ENCODE peak calls at places on chromosomes 4 and X, in four cellular contexts. One of them, this sample, is unnamed.

GRCh38 chr4:13704020-13704419 is 76.5 kb upstream of the BOD1L1 start:
- DNase-seq in lung: no peak
- DNase-seq in GM12865: no peak
- DNase-seq in A549: no peak
- DNase-seq in this sample: no peak

GRCh38 chr4:101967697-101968346 is 177.3 kb downstream of the BANK1 start:
- DNase-seq in lung: no peak
- DNase-seq in GM12865: no peak
- DNase-seq in A549: peak
- DNase-seq in this sample: no peak

GRCh38 chrX:103540145-103540544 is 20.9 kb upstream of the RAB40A start:
- DNase-seq in lung: no peak
- DNase-seq in GM12865: no peak
- DNase-seq in A549: no peak
- DNase-seq in this sample: no peak

GRCh38 chr4:2842667-2843022 is 999 bp upstream of the ADD1 start:
- DNase-seq in lung: no peak
- DNase-seq in GM12865: no peak
- DNase-seq in A549: no peak
- DNase-seq in this sample: no peak

GRCh38 chrX:133670394-133670793 is 255.1 kb upstream of the GPC4 start:
- DNase-seq in lung: no peak
- DNase-seq in GM12865: peak
- DNase-seq in A549: peak
- DNase-seq in this sample: no peak

GRCh38 chrX:138886769-138887168 is 175.3 kb upstream of the FGF13 start:
- DNase-seq in lung: no peak
- DNase-seq in GM12865: no peak
- DNase-seq in A549: no peak
- DNase-seq in this sample: no peak

GRCh38 chr4:180057891-180058643 is 2185.1 kb upstream of the TENM3 start:
- DNase-seq in lung: no peak
- DNase-seq in GM12865: peak
- DNase-seq in A549: peak
- DNase-seq in this sample: peak

GRCh38 chr4:41067369-41067768 is 147.0 kb downstream of the APBB2 start:
- DNase-seq in lung: no peak
- DNase-seq in GM12865: no peak
- DNase-seq in A549: no peak
- DNase-seq in this sample: no peak

GRCh38 chr4:10856271-10856670 is 171.7 kb upstream of the CLNK start:
- DNase-seq in lung: no peak
- DNase-seq in GM12865: no peak
- DNase-seq in A549: no peak
- DNase-seq in this sample: no peak

GRCh38 chrX:129798456-129798855 is 18.7 kb downstream of the SASH3 start:
- DNase-seq in lung: no peak
- DNase-seq in GM12865: no peak
- DNase-seq in A549: no peak
- DNase-seq in this sample: no peak

GRCh38 chr4:53346920-53347852 is 18.7 kb downstream of the SCFD2 start:
- DNase-seq in lung: no peak
- DNase-seq in GM12865: no peak
- DNase-seq in A549: no peak
- DNase-seq in this sample: no peak

GRCh38 chr4:76108467-76109181 is 34.1 kb downstream of the ART3 start:
- DNase-seq in lung: no peak
- DNase-seq in GM12865: peak
- DNase-seq in A549: peak
- DNase-seq in this sample: no peak

GRCh38 chrX:44765556-44765955 is 78.3 kb upstream of the DUSP21 start:
- DNase-seq in lung: no peak
- DNase-seq in GM12865: no peak
- DNase-seq in A549: no peak
- DNase-seq in this sample: no peak

GRCh38 chr4:53885668-53886067 is 178.7 kb downstream of the CHIC2 start:
- DNase-seq in lung: no peak
- DNase-seq in GM12865: no peak
- DNase-seq in A549: no peak
- DNase-seq in this sample: no peak

GRCh38 chr4:49032440-49033161 is 46.5 kb downstream of the CWH43 start:
- DNase-seq in lung: no peak
- DNase-seq in GM12865: peak
- DNase-seq in A549: peak
- DNase-seq in this sample: no peak

GRCh38 chrX:15511563-15511962 is 11.0 kb downstream of the BMX start:
- DNase-seq in lung: no peak
- DNase-seq in GM12865: no peak
- DNase-seq in A549: no peak
- DNase-seq in this sample: no peak

GRCh38 chr4:105305019-105305836 is 158.6 kb downstream of the TET2 start:
- DNase-seq in lung: no peak
- DNase-seq in GM12865: peak
- DNase-seq in A549: no peak
- DNase-seq in this sample: no peak

GRCh38 chr4:10346023-10346422 is 111.2 kb downstream of the ZNF518B start:
- DNase-seq in lung: no peak
- DNase-seq in GM12865: no peak
- DNase-seq in A549: no peak
- DNase-seq in this sample: no peak

GRCh38 chr4:124044867-124045266 is 648.3 kb downstream of the SPRY1 start:
- DNase-seq in lung: no peak
- DNase-seq in GM12865: no peak
- DNase-seq in A549: no peak
- DNase-seq in this sample: no peak

DNA sequence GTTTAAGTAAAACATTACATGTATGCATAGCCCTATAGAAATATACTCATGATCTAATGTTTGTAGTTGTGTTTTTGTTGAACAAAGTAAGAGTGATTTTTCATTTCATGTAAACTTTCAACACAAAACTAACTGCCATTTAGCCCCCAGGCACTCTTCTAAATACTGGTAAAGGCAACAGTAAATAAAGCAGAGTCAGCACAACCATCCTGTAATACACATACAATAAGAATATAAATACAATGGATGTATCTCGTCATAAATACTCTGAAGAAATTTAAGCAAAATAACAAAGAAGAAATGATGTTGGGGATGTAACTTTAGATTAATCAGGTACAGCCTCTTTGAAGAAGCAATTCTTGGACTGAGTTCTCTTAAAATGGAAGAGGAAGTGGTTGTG is 821.2 kb downstream of the ARAP2 start:
- DNase-seq in lung: no peak
- DNase-seq in GM12865: no peak
- DNase-seq in A549: no peak
- DNase-seq in this sample: no peak
- TF ChIP-seq CTCF in lung: no peak
- TF ChIP-seq CTCF in GM12865: no peak
- TF ChIP-seq CTCF in A549: no peak
- TF ChIP-seq CTCF in this sample: no peak

DNA sequence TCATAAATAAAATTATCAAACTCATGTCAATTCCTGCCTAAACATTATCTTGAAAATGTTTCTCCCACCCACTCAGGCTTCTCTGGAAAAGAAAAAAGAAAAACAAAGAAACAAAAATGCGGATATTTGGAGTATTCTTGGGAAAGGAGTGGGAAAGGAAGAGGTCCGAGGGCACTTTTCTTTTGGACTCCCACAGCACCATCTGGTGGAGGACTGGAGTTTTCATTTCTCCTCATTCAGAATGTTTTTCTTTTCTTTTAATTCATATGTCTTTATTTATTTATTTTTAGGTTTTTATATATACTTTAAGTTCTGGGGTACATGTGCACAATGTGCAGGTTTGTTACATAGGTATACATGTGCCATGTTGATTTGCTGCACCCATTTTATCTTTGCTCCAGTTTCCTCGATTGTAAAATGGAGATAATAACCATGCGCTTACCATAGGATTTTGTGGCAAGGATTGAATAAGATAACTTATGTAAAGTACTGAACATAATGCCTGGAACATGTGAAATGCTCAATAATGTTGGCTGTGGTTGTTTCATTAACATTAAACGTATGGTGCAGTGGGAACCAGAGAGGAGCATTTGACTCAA is 8.0 kb upstream of the KCNE5 start:
- DNase-seq in lung: no peak
- DNase-seq in GM12865: no peak
- DNase-seq in A549: peak
- DNase-seq in this sample: peak
- TF ChIP-seq CTCF in lung: peak
- TF ChIP-seq CTCF in GM12865: peak
- TF ChIP-seq CTCF in A549: peak
- TF ChIP-seq CTCF in this sample: peak

DNA sequence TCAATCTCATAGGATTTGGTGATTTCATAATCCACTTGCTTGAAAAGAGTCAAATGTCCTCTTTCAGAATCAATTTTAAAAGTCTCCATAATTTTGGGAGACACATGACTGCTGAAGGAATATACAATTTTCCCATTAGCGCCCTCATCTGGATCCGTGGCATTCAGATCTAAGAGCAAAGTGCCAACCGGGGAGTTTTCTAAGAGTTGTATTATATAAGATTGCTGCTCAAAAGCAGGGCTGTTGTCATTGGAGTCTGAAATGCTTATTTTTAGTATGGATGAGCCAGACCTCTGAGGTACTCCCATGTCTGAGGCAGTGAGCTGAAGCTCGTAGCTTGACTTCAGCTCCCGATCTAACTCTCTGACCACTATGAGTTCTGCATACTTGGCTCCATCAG is 1.2 kb downstream of the PCDH18 start:
- DNase-seq in lung: no peak
- DNase-seq in GM12865: no peak
- DNase-seq in A549: no peak
- DNase-seq in this sample: no peak
- TF ChIP-seq CTCF in lung: no peak
- TF ChIP-seq CTCF in GM12865: no peak
- TF ChIP-seq CTCF in A549: no peak
- TF ChIP-seq CTCF in this sample: peak

DNA sequence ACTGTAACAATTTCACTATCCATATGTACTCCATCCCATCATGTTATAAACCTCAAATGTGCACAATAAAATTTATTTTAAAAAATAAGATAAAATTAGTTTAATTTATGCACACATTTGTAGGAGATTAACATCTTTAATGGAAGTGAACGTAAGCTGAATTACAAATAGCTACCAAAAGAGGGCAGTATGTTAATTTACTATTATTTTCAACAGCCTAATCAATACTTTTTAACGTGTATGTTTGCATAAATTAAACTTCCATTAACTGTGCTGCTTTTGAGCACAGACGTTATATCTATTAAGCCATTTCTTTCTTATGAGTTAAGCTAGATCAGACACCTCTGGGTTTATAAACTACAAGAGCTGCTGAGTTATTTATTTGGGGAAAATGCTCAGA is 56.5 kb upstream of the PHKA2 start:
- DNase-seq in lung: no peak
- DNase-seq in GM12865: peak
- DNase-seq in A549: no peak
- DNase-seq in this sample: no peak
- TF ChIP-seq CTCF in lung: no peak
- TF ChIP-seq CTCF in GM12865: no peak
- TF ChIP-seq CTCF in A549: peak
- TF ChIP-seq CTCF in this sample: peak

This sample was measured in progenitor cell of endocrine pancreas.